ENCODE peak calls at places on chromosome 20, in seven cellular contexts. M is fibroblast of mammary gland, H is cardiac fibroblast, S is sigmoid colon, F is cardiac muscle cell, E is heart right ventricle, D is neural crest cell. I is an unnamed sample.

GRCh38 chr20:58839474-58839874 is 11.2 kb downstream of the GNAS-AS1 start:
- DNase-seq in S (no peak), F (peak; percentile 39), D (peak; percentile 42), M (peak; percentile 17), H (peak; percentile 26), E (peak; percentile 34), I (no peak)

GRCh38 chr20:60038400-60038799 is 80.2 kb downstream of the CDH26 start:
- DNase-seq in E (no peak), S (no peak), D (no peak), M (no peak), F (no peak), H (no peak), I (no peak)

GRCh38 chr20:59579404-59580207 is 24.7 kb upstream of the PHACTR3 start:
- DNase-seq in E (no peak), H (no peak), S (peak; percentile 36), M (no peak), D (no peak), F (no peak), I (no peak)

GRCh38 chr20:40803381-40803780 is 114.3 kb upstream of the MAFB start:
- DNase-seq in E (no peak), F (no peak), M (no peak), H (no peak), S (no peak), D (no peak), I (no peak)

GRCh38 chr20:36315545-36316351 is 9.6 kb downstream of the DLGAP4 start:
- DNase-seq in M (no peak), F (no peak), D (no peak), H (no peak), S (peak; percentile 56), E (no peak), I (peak; percentile 60)

GRCh38 chr20:64037498-64038213 is 1.7 kb downstream of the C20orf204 start:
- DNase-seq in M (no peak), S (no peak), H (no peak), F (no peak), D (no peak), E (no peak), I (no peak)

GRCh38 chr20:42276718-42277117 is 658.5 kb upstream of the CHD6 start:
- DNase-seq in H (no peak), F (no peak), S (no peak), D (no peak), E (no peak), M (no peak), I (no peak)

GRCh38 chr20:3843490-3843889 is 3.1 kb upstream of the MAVS start:
- DNase-seq in D (no peak), H (peak; percentile 83), M (peak; percentile 92), F (peak; percentile 59), E (no peak), S (no peak), I (no peak)

GRCh38 chr20:10710995-10711775 is 37.4 kb upstream of the JAG1 start:
- DNase-seq in F (no peak), S (no peak), H (no peak), E (no peak), M (no peak), D (no peak), I (no peak)

GRCh38 chr20:57614490-57615471 is 5.4 kb downstream of the ZBP1 start:
- DNase-seq in F (no peak), H (no peak), S (no peak), M (no peak), D (no peak), E (no peak), I (no peak)

GRCh38 chr20:32315399-32315798 is 37.9 kb downstream of the KIF3B start:
- DNase-seq in S (no peak), H (no peak), M (no peak), F (no peak), D (no peak), E (no peak), I (no peak)
- TF ChIP-seq CTCF in S (no peak), H (no peak), M (no peak), F (no peak), D (no peak), E (no peak), I (no peak)

GRCh38 chr20:44644384-44645131 is 6.9 kb downstream of the ADA start:
- DNase-seq in S (no peak), M (no peak), H (no peak), D (no peak), F (no peak), E (no peak), I (no peak)
- TF ChIP-seq CTCF in S (no peak), M (no peak), H (no peak), D (no peak), F (no peak), E (no peak), I (no peak)

GRCh38 chr20:22243063-22243462 is 341.3 kb downstream of the FOXA2 start:
- DNase-seq in H (no peak), F (no peak), E (no peak), D (no peak), M (peak; percentile 6), S (no peak), I (no peak)
- TF ChIP-seq CTCF in H (no peak), F (no peak), E (no peak), D (no peak), M (no peak), S (no peak), I (no peak)

GRCh38 chr20:53602661-53603060 is 9.0 kb upstream of the ZNF217 start:
- DNase-seq in H (no peak), F (no peak), S (no peak), M (no peak), E (no peak), D (no peak), I (no peak)
- TF ChIP-seq CTCF in H (no peak), F (no peak), S (no peak), M (no peak), E (no peak), D (no peak), I (no peak)